ENCODE peak calls at places on chromosomes 6 and 20, in eight cellular contexts. S is AG04450; G is left ventricle myocardium inferior; W is H1; I is body of pancreas; T is cardiac muscle cell; E is iPS DF 6.9; K is CD8-positive, alpha-beta T cell. B is an unnamed sample.

GRCh38 chr6:14612016-14612415 is 494.4 kb downstream of the CD83 start:
- DNase-seq in K (no peak), E (no peak), T (peak; percentile 14), S (peak; percentile 15), G (no peak), I (no peak), W (no peak), B (no peak)

GRCh38 chr6:44386364-44386928 is 1.1 kb upstream of the CDC5L start:
- DNase-seq in I (peak; percentile 85), T (no peak), G (no peak), K (no peak), W (no peak), S (no peak), E (no peak), B (no peak)

GRCh38 chr6:113381957-113382356 is 475.2 kb upstream of the MARCKS start:
- DNase-seq in K (no peak), W (no peak), T (peak; percentile 87), G (peak; percentile 37), S (no peak), E (no peak), I (peak; percentile 45), B (no peak)

GRCh38 chr6:132818404-132819359 is 4.3 kb downstream of the RPS12 start:
- DNase-seq in T (peak; percentile 30), K (no peak), S (no peak), E (no peak), I (no peak), G (no peak), W (no peak), B (no peak)

GRCh38 chr6:1382331-1382882 is 7.0 kb upstream of the FOXF2 start:
- DNase-seq in T (no peak), K (no peak), I (no peak), E (no peak), W (no peak), G (no peak), S (no peak), B (no peak)

GRCh38 chr6:160348209-160348551 is at the start of gene SLC22A3:
- DNase-seq in G (peak; percentile 48), S (no peak), T (peak; percentile 43), K (no peak), I (peak; percentile 52), W (no peak), E (no peak), B (no peak)

GRCh38 chr6:36217188-36217587 is 20.6 kb downstream of the BRPF3 start:
- DNase-seq in S (no peak), E (no peak), T (no peak), K (no peak), W (no peak), I (no peak), G (no peak), B (no peak)

GRCh38 chr6:17474289-17474688 is 80.9 kb downstream of the CAP2 start:
- DNase-seq in W (no peak), I (no peak), T (no peak), K (no peak), G (no peak), E (no peak), S (no peak), B (no peak)

GRCh38 chr6:47414517-47415167 is 62.9 kb upstream of the CD2AP start:
- DNase-seq in E (no peak), T (peak; percentile 49), W (no peak), S (no peak), I (peak; percentile 38), G (no peak), K (no peak), B (no peak)

GRCh38 chr6:18147160-18147559 is 7.7 kb downstream of the TPMT start:
- DNase-seq in K (no peak), I (no peak), T (peak; percentile 30), W (no peak), E (no peak), S (no peak), G (no peak), B (no peak)

GRCh38 chr6:105363100-105363754 is 39.7 kb downstream of the PREP start:
- DNase-seq in W (no peak), I (no peak), E (no peak), G (no peak), T (peak; percentile 60), K (no peak), S (no peak), B (no peak)

GRCh38 chr6:9532621-9533557 is 882.0 kb downstream of the TFAP2A start:
- DNase-seq in S (no peak), K (no peak), T (no peak), G (no peak), E (no peak), I (no peak), W (no peak), B (no peak)

GRCh38 chr6:89007209-89008001 is 44.0 kb upstream of the RNGTT start:
- DNase-seq in W (no peak), K (no peak), S (no peak), G (no peak), I (no peak), E (no peak), T (peak; percentile 27), B (no peak)

GRCh38 chr6:40924832-40925231 is 114.2 kb downstream of the UNC5CL start:
- DNase-seq in W (no peak), E (no peak), I (no peak), K (no peak), S (no peak), G (no peak), T (no peak), B (no peak)

GRCh38 chr6:11459002-11459658 is 78.4 kb upstream of the TMEM170B start:
- DNase-seq in K (no peak), E (no peak), T (no peak), W (no peak), S (no peak), I (no peak), G (no peak), B (no peak)

GRCh38 chr6:16157909-16158308 is 29.0 kb downstream of the MYLIP start:
- DNase-seq in K (no peak), S (no peak), I (peak; percentile 34), G (peak; percentile 24), E (no peak), T (no peak), W (no peak), B (peak; percentile 57)

GRCh38 chr6:3773696-3774298 is 22.3 kb upstream of the PXDC1 start:
- DNase-seq in G (peak; percentile 38), W (no peak), K (no peak), T (peak; percentile 75), E (no peak), S (no peak), I (peak; percentile 62), B (no peak)

GRCh38 chr20:20820104-20820503 is 107.7 kb upstream of the RALGAPA2 start:
- DNase-seq in K (no peak), W (no peak), E (no peak), S (no peak), G (no peak), T (peak; percentile 7), I (peak; percentile 69), B (no peak)

GRCh38 chr20:40931348-40932044 is 97.1 kb upstream of the TOP1 start:
- DNase-seq in W (no peak), E (no peak), I (no peak), K (no peak), T (no peak), S (no peak), G (no peak), B (no peak)

GRCh38 chr6:96014846-96015245 is 928 bp upstream of the FUT9 start:
- DNase-seq in T (no peak), G (no peak), K (no peak), W (no peak), S (no peak), I (peak; percentile 11), E (no peak), B (peak; percentile 30)
- H3K4me3 ChIP-seq in T (no peak overlapping the region), G (no peak overlapping the region), K (no peak overlapping the region), W (peak overlapping the region; percentile 85), S (no peak overlapping the region), I (peak overlapping the region; percentile 36), E (peak overlapping the region; percentile 62), B (peak overlapping the region; percentile 86)

GRCh38 chr20:63171991-63172390 is 43.9 kb downstream of the YTHDF1 start:
- DNase-seq in W (no peak), S (no peak), E (no peak), T (no peak), K (no peak), I (no peak), G (no peak), B (no peak)
- H3K27me3 ChIP-seq in W (peaks cover 24% of the 10 kb centered on the region), S (peaks cover 62% of the 10 kb centered on the region), E (peaks cover 29% of the 10 kb centered on the region), T (peaks cover 96% of the 10 kb centered on the region), K (peaks cover 16% of the 10 kb centered on the region), I (no peaks in the 10 kb centered on the region), G (peaks cover 97% of the 10 kb centered on the region), B (peaks cover 22% of the 10 kb centered on the region)

GRCh38 chr6:129208415-129209034 is 325.6 kb downstream of the LAMA2 start:
- DNase-seq in T (no peak), K (no peak), E (no peak), S (no peak), I (no peak), G (no peak), W (no peak), B (no peak)

GRCh38 chr6:129207832-129208231 is 324.9 kb downstream of the LAMA2 start:
- DNase-seq in E (no peak), W (no peak), I (no peak), T (no peak), K (no peak), S (no peak), G (no peak), B (no peak)

GRCh38 chr6:129211626-129212025 is 328.7 kb downstream of the LAMA2 start:
- DNase-seq in W (no peak), T (no peak), I (no peak), G (no peak), E (no peak), K (no peak), S (no peak), B (no peak)

GRCh38 chr6:129210684-129211083 is 327.7 kb downstream of the LAMA2 start:
- DNase-seq in K (no peak), W (no peak), G (no peak), I (no peak), S (no peak), E (no peak), T (no peak), B (no peak)

GRCh38 chr6:129209355-129209754 is 326.4 kb downstream of the LAMA2 start:
- DNase-seq in E (no peak), I (no peak), W (no peak), T (peak; percentile 18), S (no peak), K (no peak), G (no peak), B (no peak)
- H3K4me3 ChIP-seq in E (no peak overlapping the region), I (no peak overlapping the region), W (no peak overlapping the region), T (no peak overlapping the region), S (no peak overlapping the region), K (no peak overlapping the region), G (no peak overlapping the region), B (no peak overlapping the region)

GRCh38 chr20:33079267-33079666 is at the start of gene BPIFB4:
- DNase-seq in W (no peak), K (no peak), E (no peak), I (no peak), S (no peak), G (no peak), T (peak; percentile 92), B (no peak)

GRCh38 chr20:33072813-33073212 is 6.6 kb upstream of the BPIFB4 start:
- DNase-seq in K (no peak), S (no peak), I (no peak), T (no peak), G (no peak), E (no peak), W (no peak), B (no peak)

GRCh38 chr20:33075281-33075680 is 4.2 kb upstream of the BPIFB4 start:
- DNase-seq in T (no peak), E (no peak), K (no peak), I (no peak), W (no peak), G (no peak), S (no peak), B (no peak)

GRCh38 chr20:33074675-33075074 is 4.8 kb upstream of the BPIFB4 start:
- DNase-seq in W (no peak), G (no peak), K (no peak), I (no peak), T (no peak), S (no peak), E (no peak), B (no peak)

GRCh38 chr20:33076662-33077398 is 2.6 kb upstream of the BPIFB4 start:
- DNase-seq in W (no peak), S (no peak), G (no peak), K (no peak), T (no peak), I (no peak), E (no peak), B (no peak)
- H3K27me3 ChIP-seq in W (no peaks in the 10 kb centered on the region), S (no peaks in the 10 kb centered on the region), G (peaks cover 43% of the 10 kb centered on the region), K (no peaks in the 10 kb centered on the region), T (peaks cover 3% of the 10 kb centered on the region), I (no peaks in the 10 kb centered on the region), E (no peaks in the 10 kb centered on the region), B (no peaks in the 10 kb centered on the region)

B was measured in dorsolateral prefrontal cortex.